ENCODE peak calls at places on chromosomes 4 and X, in seven cellular contexts. O is endothelial cell, N is astrocyte of the spinal cord, B is AG10803, Y is HFFc6, C is dorsolateral prefrontal cortex, L is cardiac muscle cell. R is an unnamed sample.

GRCh38 chr4:143254479-143255216 is 69.9 kb downstream of the USP38 start:
- DNase-seq in O (no peak), N (peak), B (no peak), Y (no peak), C (no peak), L (no peak), R (no peak)

GRCh38 chr4:135050086-135050717 is 848.6 kb upstream of the PABPC4L start:
- DNase-seq in O (no peak), N (no peak), B (no peak), Y (no peak), C (no peak), L (no peak), R (no peak)

GRCh38 chr4:100362363-100362762 is 155.5 kb downstream of the EMCN start:
- DNase-seq in O (no peak), N (no peak), B (no peak), Y (peak), C (no peak), L (peak), R (no peak)

GRCh38 chr4:72591547-72591946 is 22.5 kb upstream of the ADAMTS3 start:
- DNase-seq in O (no peak), N (no peak), B (peak), Y (no peak), C (no peak), L (no peak), R (no peak)

GRCh38 chr4:157443537-157443936 is 223.0 kb downstream of the GRIA2 start:
- DNase-seq in O (no peak), N (no peak), B (no peak), Y (no peak), C (no peak), L (no peak), R (no peak)

GRCh38 chrX:154714925-154715324 is 36.0 kb downstream of the GAB3 start:
- DNase-seq in O (peak), N (peak), B (peak), Y (peak), C (no peak), L (peak), R (no peak)

GRCh38 chr4:138741366-138741765 is 274.2 kb upstream of the NOCT start:
- DNase-seq in O (no peak), N (no peak), B (no peak), Y (no peak), C (no peak), L (no peak), R (no peak)

GRCh38 chrX:47196098-47196497 is 2.5 kb downstream of the UBA1 start:
- DNase-seq in O (no peak), N (no peak), B (no peak), Y (no peak), C (no peak), L (no peak), R (no peak)

GRCh38 chrX:53294024-53294648 is 12.8 kb upstream of the IQSEC2 start:
- DNase-seq in O (no peak), N (no peak), B (no peak), Y (no peak), C (no peak), L (peak), R (no peak)

GRCh38 chr4:126839066-126839465 is 793.7 kb upstream of the INTU start:
- DNase-seq in O (no peak), N (peak), B (peak), Y (peak), C (no peak), L (peak), R (no peak)

GRCh38 chr4:130559268-130559667 is 1463.3 kb downstream of the C4orf33 start:
- DNase-seq in O (no peak), N (no peak), B (no peak), Y (no peak), C (no peak), L (no peak), R (no peak)

GRCh38 chr4:130563185-130563890 is 1467.4 kb downstream of the C4orf33 start:
- DNase-seq in O (peak), N (peak), B (peak), Y (peak), C (peak), L (peak), R (peak)

GRCh38 chr4:130568746-130569145 is 1472.8 kb downstream of the C4orf33 start:
- DNase-seq in O (no peak), N (peak), B (no peak), Y (no peak), C (no peak), L (no peak), R (no peak)

DNA sequence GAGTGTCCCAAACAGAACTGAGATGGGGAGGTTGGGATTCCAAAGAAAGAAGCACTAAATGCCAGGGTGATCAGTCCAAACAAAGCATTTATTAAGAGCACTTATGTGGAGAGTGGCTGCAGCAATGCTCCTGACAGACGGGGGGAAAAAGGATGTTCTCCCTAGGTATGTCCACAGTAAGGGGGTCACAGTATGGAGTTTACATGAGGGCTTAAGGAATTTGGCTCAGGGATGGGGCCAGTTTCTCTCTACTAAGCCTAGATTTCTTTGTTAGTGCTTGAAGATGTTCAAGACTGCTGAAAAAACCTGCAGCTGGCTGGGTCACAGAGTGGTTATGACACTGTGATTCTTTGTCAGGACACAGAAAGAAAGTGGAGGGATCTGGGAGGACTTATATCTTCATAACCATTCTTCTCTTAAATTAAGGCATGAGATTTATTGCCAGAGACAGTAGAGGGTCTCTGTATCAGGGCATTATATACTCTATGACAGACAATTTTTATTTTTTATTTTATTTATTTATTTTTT is 1468.0 kb downstream of the C4orf33 start:
- DNase-seq in O (no peak), N (no peak), B (no peak), Y (no peak), C (no peak), L (no peak), R (no peak)
- TF ChIP-seq CTCF in O (no peak), N (no peak), B (no peak), Y (no peak), C (no peak), L (no peak), R (no peak)

GRCh38 chrX:153667281-153667831 is 6.3 kb downstream of the PNCK start:
- DNase-seq in O (no peak), N (no peak), B (no peak), Y (no peak), C (no peak), L (no peak), R (no peak)

GRCh38 chrX:153659268-153659667 is 12.3 kb downstream of the DUSP9 start:
- DNase-seq in O (no peak), N (no peak), B (no peak), Y (no peak), C (no peak), L (no peak), R (no peak)

GRCh38 chrX:153665726-153666306 is 7.8 kb downstream of the PNCK start:
- DNase-seq in O (no peak), N (no peak), B (no peak), Y (no peak), C (no peak), L (no peak), R (no peak)

GRCh38 chrX:153657161-153657560 is 10.2 kb downstream of the DUSP9 start:
- DNase-seq in O (no peak), N (no peak), B (no peak), Y (no peak), C (no peak), L (no peak), R (no peak)

GRCh38 chrX:153662266-153662665 is 11.3 kb downstream of the PNCK start:
- DNase-seq in O (peak), N (no peak), B (no peak), Y (no peak), C (no peak), L (peak), R (peak)
- TF ChIP-seq CTCF in O (peak), N (peak), B (peak), Y (peak), C (peak), L (peak), R (no peak)

GRCh38 chr4:41579556-41579955 is 41.6 kb downstream of the LIMCH1 start:
- DNase-seq in O (no peak), N (no peak), B (no peak), Y (no peak), C (no peak), L (no peak), R (no peak)

GRCh38 chr4:41575665-41576064 is 37.7 kb downstream of the LIMCH1 start:
- DNase-seq in O (no peak), N (no peak), B (no peak), Y (no peak), C (no peak), L (no peak), R (no peak)

GRCh38 chr4:41579043-41579442 is 41.1 kb downstream of the LIMCH1 start:
- DNase-seq in O (no peak), N (no peak), B (no peak), Y (no peak), C (no peak), L (no peak), R (no peak)

GRCh38 chr4:41575207-41575606 is 37.2 kb downstream of the LIMCH1 start:
- DNase-seq in O (no peak), N (no peak), B (no peak), Y (no peak), C (no peak), L (peak), R (no peak)

DNA sequence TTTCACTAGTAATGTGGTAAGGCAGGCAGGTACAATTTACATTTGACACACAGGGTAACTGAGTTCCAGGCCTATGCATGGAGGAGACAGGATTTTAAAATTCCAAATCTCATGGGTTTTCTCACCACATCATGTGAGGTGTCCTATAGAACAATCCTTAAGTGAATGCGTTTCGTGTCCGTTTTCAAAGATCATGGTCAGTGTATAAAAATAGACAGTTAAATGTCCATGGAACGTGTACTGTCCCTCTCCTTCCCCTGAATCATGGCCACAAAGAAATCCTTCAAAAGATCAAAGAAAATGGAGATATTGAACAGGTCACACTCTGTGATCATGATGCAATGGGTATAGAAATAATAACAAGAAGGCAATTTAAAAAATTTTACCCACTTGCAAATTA is 42.0 kb downstream of the LIMCH1 start:
- DNase-seq in O (no peak), N (no peak), B (no peak), Y (no peak), C (no peak), L (no peak), R (no peak)
- TF ChIP-seq CTCF in O (no peak), N (no peak), B (no peak), Y (no peak), C (no peak), L (no peak), R (no peak)

GRCh38 chr4:82704156-82704555 is 94.4 kb downstream of the SCD5 start:
- DNase-seq in O (no peak), N (no peak), B (peak), Y (no peak), C (no peak), L (peak), R (no peak)

GRCh38 chr4:82708982-82709381 is 89.6 kb downstream of the SCD5 start:
- DNase-seq in O (no peak), N (no peak), B (no peak), Y (no peak), C (no peak), L (no peak), R (no peak)

GRCh38 chr4:82705881-82706280 is 92.7 kb downstream of the SCD5 start:
- DNase-seq in O (no peak), N (no peak), B (no peak), Y (peak), C (no peak), L (no peak), R (no peak)

GRCh38 chr4:82706349-82707000 is 92.1 kb downstream of the SCD5 start:
- DNase-seq in O (no peak), N (peak), B (peak), Y (no peak), C (no peak), L (peak), R (no peak)

DNA sequence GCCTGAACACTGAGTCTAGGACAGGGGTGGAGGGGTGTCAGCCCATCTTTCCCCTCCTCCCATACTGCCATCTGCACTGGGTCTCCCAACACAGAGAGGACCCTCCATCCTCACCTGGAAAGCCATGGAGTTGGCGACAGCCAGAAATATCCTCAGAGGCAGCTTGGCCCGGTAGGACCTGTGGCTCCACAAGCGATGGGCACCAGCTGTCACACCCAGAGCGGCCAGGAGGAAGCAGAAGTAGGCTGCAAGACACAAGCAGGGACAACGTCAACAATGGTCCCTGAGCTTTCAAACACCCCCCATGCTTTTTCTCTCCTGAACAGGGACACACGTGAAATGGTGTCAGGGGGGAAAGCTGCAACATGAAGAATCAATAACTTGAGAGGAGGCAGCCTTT is 93.4 kb downstream of the SCD5 start:
- DNase-seq in O (no peak), N (no peak), B (no peak), Y (no peak), C (no peak), L (no peak), R (no peak)
- TF ChIP-seq CTCF in O (no peak), N (no peak), B (no peak), Y (no peak), C (no peak), L (no peak), R (no peak)

DNA sequence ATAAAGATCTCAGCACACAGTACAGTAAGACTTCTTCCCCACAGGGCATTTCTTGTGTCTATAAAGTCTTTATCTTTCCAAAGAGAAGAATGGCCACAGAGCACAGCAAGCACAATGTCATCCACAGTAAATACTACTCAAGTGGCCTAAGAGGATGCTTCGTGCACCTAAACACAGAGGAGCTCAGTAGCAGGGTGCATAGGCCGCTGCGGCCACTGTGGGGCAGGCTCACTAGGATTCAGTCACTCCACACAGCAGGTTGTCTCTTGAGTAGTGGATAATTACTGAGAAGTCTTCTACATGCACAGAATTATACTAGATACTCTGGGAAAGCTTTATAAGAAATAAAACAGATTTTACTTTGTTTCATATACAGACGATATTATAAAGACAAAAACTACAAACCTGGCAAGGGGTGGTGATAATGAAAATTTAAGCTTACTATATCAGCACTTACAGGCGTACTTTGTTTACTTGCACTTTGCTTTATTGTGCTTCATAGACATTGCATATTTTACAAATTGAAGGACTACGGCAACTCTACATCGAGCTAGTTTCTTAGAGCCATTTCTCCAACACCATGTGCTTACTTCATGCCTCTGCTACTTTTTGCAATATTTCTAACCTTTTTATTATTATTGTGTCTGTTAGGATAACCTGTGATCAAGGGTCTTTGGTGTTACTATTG is 78.5 kb downstream of the PRDM5 start:
- DNase-seq in O (peak), N (no peak), B (no peak), Y (no peak), C (peak), L (no peak), R (no peak)
- TF ChIP-seq CTCF in O (peak), N (peak), B (peak), Y (peak), C (no peak), L (peak), R (no peak)

DNA sequence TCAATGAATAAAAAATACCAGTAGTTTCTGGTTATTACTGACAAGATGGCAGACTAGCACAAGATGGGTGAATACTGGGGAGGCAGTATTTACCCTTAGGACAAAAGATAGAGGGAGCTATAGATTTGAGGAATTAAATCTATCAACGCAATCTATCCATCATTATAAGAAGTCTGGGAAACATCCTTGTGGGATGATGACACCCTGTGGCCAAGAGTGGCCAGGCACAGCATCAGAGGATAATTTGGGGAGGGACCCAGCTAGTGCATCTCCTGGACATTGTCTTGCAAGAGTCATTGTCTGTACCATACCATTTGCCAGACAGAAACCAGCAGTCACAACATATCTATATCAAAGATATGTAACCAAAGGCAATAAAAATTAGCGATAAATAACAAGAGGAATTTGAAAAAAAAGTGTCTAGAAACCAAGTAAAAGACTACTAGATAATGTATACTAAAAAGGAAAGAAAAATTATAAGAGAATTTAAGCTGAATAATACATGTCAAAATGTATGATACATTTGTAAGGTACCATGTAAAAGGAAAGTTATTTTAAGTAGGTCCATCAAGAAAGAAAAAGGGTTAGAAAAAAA is 22.9 kb downstream of the KCTD8 start:
- DNase-seq in O (peak), N (peak), B (no peak), Y (no peak), C (no peak), L (peak), R (no peak)
- TF ChIP-seq CTCF in O (peak), N (peak), B (no peak), Y (peak), C (peak), L (peak), R (no peak)

R was measured in omental fat pad.